ENCODE peak calls at places on chromosomes 1 and 21, in seven cellular contexts. G is WTC11, X is HepG2, A is K562, P is HCT116, L is GM12878, W is H1. S is an unnamed sample.

GRCh38 chr1:74468982-74469603 is 43.3 kb downstream of the LRRC53 start:
- DNase-seq in A (peak; percentile 30), W (no peak), G (no peak), P (peak; percentile 18), X (peak; percentile 48), L (no peak), S (peak; percentile 54)

GRCh38 chr1:171245458-171246064 is 2.7 kb upstream of the FMO1 start:
- DNase-seq in X (peak; percentile 25), W (no peak), G (peak; percentile 36), P (peak; percentile 45), L (no peak), A (peak; percentile 50), S (peak; percentile 66)

GRCh38 chr21:40660461-40660860 is 186.5 kb downstream of the DSCAM start:
- DNase-seq in P (no peak), X (no peak), G (no peak), W (no peak), A (no peak), L (no peak), S (no peak)

GRCh38 chr1:61109910-61110309 is 27.5 kb downstream of the NFIA start:
- DNase-seq in L (no peak), X (no peak), A (no peak), G (no peak), W (no peak), P (no peak), S (no peak)

GRCh38 chr1:28927442-28928305 is 13.3 kb downstream of the EPB41 start:
- DNase-seq in X (no peak), W (no peak), P (no peak), A (no peak), G (no peak), L (peak; percentile 21), S (no peak)

GRCh38 chr1:200258447-200259375 is 151.1 kb downstream of the ZNF281 start:
- DNase-seq in A (peak; percentile 27), G (no peak), W (no peak), P (peak; percentile 39), X (peak; percentile 52), L (no peak), S (peak; percentile 70)

GRCh38 chr1:59468828-59469428 is 172.0 kb downstream of the FGGY start:
- DNase-seq in A (no peak), W (no peak), L (no peak), X (peak; percentile 58), G (no peak), P (no peak), S (no peak)

GRCh38 chr1:162357681-162358266 is 18.9 kb downstream of the SPATA46 start:
- DNase-seq in W (no peak), L (no peak), X (peak; percentile 30), A (peak; percentile 75), P (peak; percentile 18), G (no peak), S (peak; percentile 73)

GRCh38 chr1:89865498-89866385 is 44.9 kb downstream of the LRRC8D start:
- DNase-seq in A (no peak), W (no peak), G (no peak), X (no peak), L (no peak), P (peak; percentile 64), S (peak; percentile 24)

GRCh38 chr1:164256456-164256855 is 302.5 kb upstream of the PBX1 start:
- DNase-seq in X (no peak), P (no peak), L (no peak), G (no peak), W (no peak), A (no peak), S (no peak)

GRCh38 chr21:35332841-35333426 is 283.8 kb upstream of the RUNX1 start:
- DNase-seq in L (no peak), G (no peak), P (no peak), W (no peak), A (no peak), X (no peak), S (no peak)

GRCh38 chr1:225539069-225539468 is 111.2 kb upstream of the LBR start:
- DNase-seq in A (no peak), P (no peak), X (no peak), G (no peak), L (no peak), W (no peak), S (no peak)

GRCh38 chr1:158686430-158687009 is at the start of gene SPTA1:
- DNase-seq in X (no peak), A (peak; percentile 76), L (no peak), G (no peak), P (no peak), W (no peak), S (no peak)

GRCh38 chr1:177351361-177352108 is 180.8 kb downstream of the BRINP2 start:
- DNase-seq in L (no peak), W (no peak), G (no peak), P (no peak), X (no peak), A (no peak), S (no peak)

GRCh38 chr1:9084883-9085282 is 15.4 kb upstream of the SLC2A5 start:
- DNase-seq in L (no peak), P (no peak), A (no peak), X (no peak), W (no peak), G (no peak), S (no peak)

GRCh38 chr1:20787775-20788488 is 825 bp upstream of the HP1BP3 start:
- DNase-seq in L (no peak), P (no peak), A (peak; percentile 30), G (no peak), X (peak; percentile 60), W (peak; percentile 0), S (peak; percentile 28)

DNA sequence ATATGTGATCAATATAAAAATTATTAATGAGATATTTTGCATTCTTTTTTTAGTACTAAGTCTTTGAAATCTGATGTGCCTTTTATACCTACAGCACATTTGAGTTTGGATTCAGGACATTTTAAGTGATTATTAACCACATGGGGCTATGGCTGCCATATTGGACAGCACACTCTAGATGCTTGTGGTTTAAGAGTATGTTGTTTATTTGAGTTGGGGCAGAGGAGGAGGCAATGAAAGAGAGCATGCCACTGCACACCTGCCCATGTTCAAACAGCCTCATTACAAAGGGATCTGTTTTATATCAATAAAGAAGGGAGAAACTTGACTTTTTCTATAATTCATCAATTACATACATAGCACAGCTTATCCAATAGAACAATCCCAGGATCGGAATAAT is 99.4 kb upstream of the EDEM3 start:
- DNase-seq in G (no peak), X (no peak), A (no peak), L (no peak), P (no peak), W (no peak), S (no peak)
- TF ChIP-seq SP1 in G (no peak), X (no peak), A (no peak), L (no peak), P (no peak), W (no peak), S (no peak)

GRCh38 chr1:15331673-15332072 is 78.0 kb upstream of the EFHD2 start:
- DNase-seq in G (no peak), X (no peak), P (no peak), A (no peak), W (no peak), L (no peak), S (no peak)
- TF ChIP-seq SP1 in G (no peak), X (no peak), P (no peak), A (no peak), W (no peak), L (no peak), S (no peak)

DNA sequence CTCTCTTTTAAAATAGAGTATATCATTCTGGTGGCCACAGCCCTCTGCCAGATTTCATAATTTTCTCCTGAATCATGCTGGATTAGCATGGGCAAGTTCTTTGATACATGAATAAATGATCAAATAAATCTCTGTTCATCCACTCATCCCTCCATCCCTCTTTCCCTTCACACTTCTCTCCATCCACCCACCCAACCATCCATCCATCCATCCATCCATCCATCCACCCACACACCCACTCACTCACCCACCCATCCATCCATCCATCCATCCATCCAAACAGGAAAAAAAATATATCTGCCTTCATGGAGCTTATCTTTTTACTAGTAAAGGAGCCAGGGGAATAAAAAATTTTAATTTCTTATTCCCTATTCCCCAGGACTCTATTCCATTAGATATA is 49.3 kb downstream of the URB2 start:
- DNase-seq in X (no peak), W (no peak), G (no peak), A (no peak), P (no peak), L (no peak), S (no peak)
- TF ChIP-seq SP1 in X (no peak), W (no peak), G (no peak), A (no peak), P (no peak), L (no peak), S (no peak)

GRCh38 chr1:31705080-31705866 is 1.5 kb upstream of the COL16A1 start:
- DNase-seq in W (no peak), G (peak; percentile 75), A (peak; percentile 92), L (no peak), X (peak; percentile 68), P (no peak), S (peak; percentile 69)
- TF ChIP-seq SP1 in W (no peak), G (peak; percentile 59), A (no peak), L (no peak), X (no peak), P (no peak), S (no peak)

GRCh38 chr21:39444406-39445145 is 1.0 kb downstream of the LCA5L start:
- DNase-seq in L (no peak), X (no peak), G (no peak), P (no peak), A (no peak), W (no peak), S (no peak)
- TF ChIP-seq SP1 in L (no peak), X (no peak), G (no peak), P (no peak), A (no peak), W (no peak), S (no peak)

GRCh38 chr1:10216148-10216749 is 5.9 kb downstream of the KIF1B start:
- DNase-seq in X (no peak), P (no peak), W (no peak), G (no peak), A (no peak), L (no peak), S (no peak)
- TF ChIP-seq SP1 in X (no peak), P (no peak), W (no peak), G (no peak), A (no peak), L (no peak), S (no peak)

S was measured in HEK293T.